ENCODE peak calls at places on chromosomes 3 and 15, in nine cellular contexts. One of them, this sample, is unnamed. For H3K4me1, the result is how much of the 10 kb centered on the place peaks cover.

GRCh38 chr3:16203671-16204629 is 29.5 kb downstream of the GALNT15 start:
- DNase-seq in uterus: no peak
- DNase-seq in body of pancreas: no peak
- DNase-seq in CD8-positive, alpha-beta T cell: no peak
- DNase-seq in stomach: no peak
- DNase-seq in right atrium auricular region: no peak
- DNase-seq in GM23248: no peak
- DNase-seq in SK-N-SH: no peak
- DNase-seq in Peyer's patch: no peak
- DNase-seq in this sample: no peak

GRCh38 chr15:61195116-61196002 is 33.7 kb downstream of the RORA start:
- DNase-seq in uterus: no peak
- DNase-seq in body of pancreas: peak
- DNase-seq in CD8-positive, alpha-beta T cell: no peak
- DNase-seq in stomach: no peak
- DNase-seq in right atrium auricular region: no peak
- DNase-seq in GM23248: peak
- DNase-seq in SK-N-SH: peak
- DNase-seq in Peyer's patch: no peak
- DNase-seq in this sample: no peak

GRCh38 chr15:92930776-92931175 is 30.7 kb downstream of the CHD2 start:
- DNase-seq in uterus: no peak
- DNase-seq in body of pancreas: no peak
- DNase-seq in CD8-positive, alpha-beta T cell: no peak
- DNase-seq in stomach: no peak
- DNase-seq in right atrium auricular region: no peak
- DNase-seq in GM23248: peak
- DNase-seq in SK-N-SH: no peak
- DNase-seq in Peyer's patch: no peak
- DNase-seq in this sample: peak

GRCh38 chr3:128112406-128112968 is 11.1 kb downstream of the RUVBL1 start:
- DNase-seq in uterus: no peak
- DNase-seq in body of pancreas: no peak
- DNase-seq in CD8-positive, alpha-beta T cell: peak
- DNase-seq in stomach: no peak
- DNase-seq in right atrium auricular region: no peak
- DNase-seq in GM23248: peak
- DNase-seq in SK-N-SH: peak
- DNase-seq in Peyer's patch: no peak
- DNase-seq in this sample: no peak

GRCh38 chr3:195212749-195213085 is 58.2 kb downstream of the XXYLT1 start:
- DNase-seq in uterus: peak
- DNase-seq in body of pancreas: no peak
- DNase-seq in CD8-positive, alpha-beta T cell: no peak
- DNase-seq in stomach: no peak
- DNase-seq in right atrium auricular region: no peak
- DNase-seq in GM23248: no peak
- DNase-seq in SK-N-SH: no peak
- DNase-seq in Peyer's patch: no peak
- DNase-seq in this sample: no peak

GRCh38 chr15:67779160-67780111 is 45.9 kb upstream of the SKOR1 start:
- DNase-seq in uterus: no peak
- DNase-seq in body of pancreas: peak
- DNase-seq in CD8-positive, alpha-beta T cell: no peak
- DNase-seq in stomach: no peak
- DNase-seq in right atrium auricular region: no peak
- DNase-seq in GM23248: no peak
- DNase-seq in SK-N-SH: no peak
- DNase-seq in Peyer's patch: no peak
- DNase-seq in this sample: no peak

GRCh38 chr3:139480585-139480984 is 4.3 kb upstream of the RBP2 start:
- DNase-seq in uterus: no peak
- DNase-seq in body of pancreas: peak
- DNase-seq in CD8-positive, alpha-beta T cell: no peak
- DNase-seq in stomach: no peak
- DNase-seq in right atrium auricular region: no peak
- DNase-seq in GM23248: no peak
- DNase-seq in SK-N-SH: no peak
- DNase-seq in Peyer's patch: no peak
- DNase-seq in this sample: no peak

GRCh38 chr3:189995129-189995528 is 125.6 kb downstream of the P3H2 start:
- DNase-seq in uterus: no peak
- DNase-seq in body of pancreas: no peak
- DNase-seq in CD8-positive, alpha-beta T cell: no peak
- DNase-seq in stomach: no peak
- DNase-seq in right atrium auricular region: no peak
- DNase-seq in GM23248: no peak
- DNase-seq in SK-N-SH: no peak
- DNase-seq in Peyer's patch: no peak
- DNase-seq in this sample: no peak

GRCh38 chr3:118501152-118501551 is 533.5 kb downstream of the IGSF11 start:
- DNase-seq in uterus: no peak
- DNase-seq in body of pancreas: peak
- DNase-seq in CD8-positive, alpha-beta T cell: no peak
- DNase-seq in stomach: peak
- DNase-seq in right atrium auricular region: no peak
- DNase-seq in GM23248: no peak
- DNase-seq in SK-N-SH: peak
- DNase-seq in Peyer's patch: no peak
- DNase-seq in this sample: no peak

GRCh38 chr3:129226374-129226773 is 23.0 kb upstream of the COPG1 start:
- DNase-seq in uterus: peak
- DNase-seq in body of pancreas: peak
- DNase-seq in CD8-positive, alpha-beta T cell: no peak
- DNase-seq in stomach: peak
- DNase-seq in right atrium auricular region: peak
- DNase-seq in GM23248: peak
- DNase-seq in SK-N-SH: peak
- DNase-seq in Peyer's patch: no peak
- DNase-seq in this sample: peak

GRCh38 chr15:57566840-57567239 is 24.9 kb upstream of the MYZAP start:
- DNase-seq in uterus: no peak
- DNase-seq in body of pancreas: peak
- DNase-seq in CD8-positive, alpha-beta T cell: no peak
- DNase-seq in stomach: peak
- DNase-seq in right atrium auricular region: no peak
- DNase-seq in GM23248: peak
- DNase-seq in SK-N-SH: no peak
- DNase-seq in Peyer's patch: peak
- DNase-seq in this sample: no peak

GRCh38 chr3:134846943-134847342 is 51.9 kb downstream of the EPHB1 start:
- DNase-seq in uterus: peak
- DNase-seq in body of pancreas: peak
- DNase-seq in CD8-positive, alpha-beta T cell: no peak
- DNase-seq in stomach: no peak
- DNase-seq in right atrium auricular region: no peak
- DNase-seq in GM23248: peak
- DNase-seq in SK-N-SH: no peak
- DNase-seq in Peyer's patch: no peak
- DNase-seq in this sample: no peak

GRCh38 chr3:193963808-193964516 is 172.0 kb upstream of the HES1 start:
- DNase-seq in uterus: no peak
- DNase-seq in body of pancreas: no peak
- DNase-seq in CD8-positive, alpha-beta T cell: no peak
- DNase-seq in stomach: no peak
- DNase-seq in right atrium auricular region: no peak
- DNase-seq in GM23248: no peak
- DNase-seq in SK-N-SH: no peak
- DNase-seq in Peyer's patch: no peak
- DNase-seq in this sample: no peak

GRCh38 chr15:77844798-77845446 is 212.2 kb upstream of the LINGO1 start:
- DNase-seq in uterus: no peak
- DNase-seq in body of pancreas: no peak
- DNase-seq in CD8-positive, alpha-beta T cell: no peak
- DNase-seq in stomach: no peak
- DNase-seq in right atrium auricular region: no peak
- DNase-seq in GM23248: no peak
- DNase-seq in SK-N-SH: no peak
- DNase-seq in Peyer's patch: peak
- DNase-seq in this sample: no peak

DNA sequence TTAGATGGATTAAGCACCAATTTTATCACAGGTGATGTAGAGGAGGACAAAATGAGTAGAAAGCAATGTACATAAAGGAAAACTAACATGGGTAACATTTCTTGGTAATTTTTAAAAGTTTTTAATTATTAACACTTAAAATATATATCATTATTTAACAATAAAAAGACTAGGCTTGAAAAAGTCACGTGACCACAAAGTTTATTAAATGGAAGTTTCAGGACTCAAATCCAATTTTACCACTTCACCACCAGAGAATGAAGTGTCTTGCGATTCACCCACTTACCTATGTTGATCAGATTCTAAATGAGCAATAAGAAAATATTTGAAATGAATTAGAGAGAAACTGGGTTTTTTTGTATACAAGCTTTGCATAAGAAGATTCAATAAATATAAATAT is 721.3 kb downstream of the GBE1 start:
- DNase-seq in uterus: no peak
- DNase-seq in body of pancreas: no peak
- DNase-seq in CD8-positive, alpha-beta T cell: no peak
- DNase-seq in stomach: no peak
- DNase-seq in right atrium auricular region: no peak
- DNase-seq in GM23248: no peak
- DNase-seq in SK-N-SH: no peak
- DNase-seq in Peyer's patch: no peak
- DNase-seq in this sample: no peak
- H3K4me1 ChIP-seq in uterus: under half
- H3K4me1 ChIP-seq in body of pancreas: under half
- H3K4me1 ChIP-seq in CD8-positive, alpha-beta T cell: under half
- H3K4me1 ChIP-seq in stomach: under half
- H3K4me1 ChIP-seq in right atrium auricular region: under half
- H3K4me1 ChIP-seq in GM23248: under half
- H3K4me1 ChIP-seq in SK-N-SH: under half
- H3K4me1 ChIP-seq in Peyer's patch: under half
- H3K4me1 ChIP-seq in this sample: under half

DNA sequence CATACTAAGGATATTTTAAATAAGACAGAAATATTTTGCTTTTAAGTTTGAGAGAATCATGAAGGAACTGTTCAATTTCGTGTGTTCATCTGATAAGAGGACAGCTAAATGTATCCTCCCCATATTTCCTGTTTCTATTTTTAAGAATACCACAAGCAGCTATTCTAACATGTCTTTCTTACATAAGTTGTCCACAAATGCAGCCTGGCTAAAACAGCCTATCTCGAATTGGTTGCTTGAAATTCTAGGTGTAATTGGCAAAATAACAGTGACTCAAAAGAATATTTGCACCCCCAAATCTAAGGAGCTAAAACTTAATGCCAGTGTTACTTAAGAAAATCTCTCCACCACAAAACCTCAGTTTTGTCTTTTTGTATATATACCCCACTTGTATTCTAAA is 35.0 kb downstream of the BTLA start:
- DNase-seq in uterus: no peak
- DNase-seq in body of pancreas: no peak
- DNase-seq in CD8-positive, alpha-beta T cell: no peak
- DNase-seq in stomach: no peak
- DNase-seq in right atrium auricular region: no peak
- DNase-seq in GM23248: no peak
- DNase-seq in SK-N-SH: no peak
- DNase-seq in Peyer's patch: no peak
- DNase-seq in this sample: no peak
- H3K4me3 ChIP-seq in uterus: no peak
- H3K4me3 ChIP-seq in body of pancreas: no peak
- H3K4me3 ChIP-seq in CD8-positive, alpha-beta T cell: peak
- H3K4me3 ChIP-seq in stomach: no peak
- H3K4me3 ChIP-seq in right atrium auricular region: no peak
- H3K4me3 ChIP-seq in GM23248: no peak
- H3K4me3 ChIP-seq in SK-N-SH: no peak
- H3K4me3 ChIP-seq in Peyer's patch: no peak
- H3K4me3 ChIP-seq in this sample: no peak

GRCh38 chr15:63392355-63393009 is 10.8 kb upstream of the CA12 start:
- DNase-seq in uterus: no peak
- DNase-seq in body of pancreas: peak
- DNase-seq in CD8-positive, alpha-beta T cell: no peak
- DNase-seq in stomach: no peak
- DNase-seq in right atrium auricular region: no peak
- DNase-seq in GM23248: no peak
- DNase-seq in SK-N-SH: no peak
- DNase-seq in Peyer's patch: no peak
- DNase-seq in this sample: no peak

GRCh38 chr15:63398456-63398855 is 16.8 kb upstream of the CA12 start:
- DNase-seq in uterus: no peak
- DNase-seq in body of pancreas: no peak
- DNase-seq in CD8-positive, alpha-beta T cell: no peak
- DNase-seq in stomach: no peak
- DNase-seq in right atrium auricular region: no peak
- DNase-seq in GM23248: no peak
- DNase-seq in SK-N-SH: no peak
- DNase-seq in Peyer's patch: no peak
- DNase-seq in this sample: no peak

GRCh38 chr15:63396546-63396939 is 14.9 kb upstream of the CA12 start:
- DNase-seq in uterus: no peak
- DNase-seq in body of pancreas: peak
- DNase-seq in CD8-positive, alpha-beta T cell: no peak
- DNase-seq in stomach: no peak
- DNase-seq in right atrium auricular region: no peak
- DNase-seq in GM23248: no peak
- DNase-seq in SK-N-SH: no peak
- DNase-seq in Peyer's patch: no peak
- DNase-seq in this sample: no peak

GRCh38 chr15:63391669-63392354 is 10.2 kb upstream of the CA12 start:
- DNase-seq in uterus: no peak
- DNase-seq in body of pancreas: no peak
- DNase-seq in CD8-positive, alpha-beta T cell: no peak
- DNase-seq in stomach: no peak
- DNase-seq in right atrium auricular region: no peak
- DNase-seq in GM23248: no peak
- DNase-seq in SK-N-SH: no peak
- DNase-seq in Peyer's patch: no peak
- DNase-seq in this sample: no peak

GRCh38 chr15:63395730-63396545 is 14.3 kb upstream of the CA12 start:
- DNase-seq in uterus: no peak
- DNase-seq in body of pancreas: no peak
- DNase-seq in CD8-positive, alpha-beta T cell: no peak
- DNase-seq in stomach: no peak
- DNase-seq in right atrium auricular region: no peak
- DNase-seq in GM23248: no peak
- DNase-seq in SK-N-SH: no peak
- DNase-seq in Peyer's patch: no peak
- DNase-seq in this sample: no peak
- H3K27ac ChIP-seq in uterus: no peak
- H3K27ac ChIP-seq in body of pancreas: peak
- H3K27ac ChIP-seq in CD8-positive, alpha-beta T cell: no peak
- H3K27ac ChIP-seq in stomach: no peak
- H3K27ac ChIP-seq in right atrium auricular region: no peak
- H3K27ac ChIP-seq in GM23248: no peak
- H3K27ac ChIP-seq in SK-N-SH: no peak
- H3K27ac ChIP-seq in Peyer's patch: no peak
- H3K27ac ChIP-seq in this sample: no peak

DNA sequence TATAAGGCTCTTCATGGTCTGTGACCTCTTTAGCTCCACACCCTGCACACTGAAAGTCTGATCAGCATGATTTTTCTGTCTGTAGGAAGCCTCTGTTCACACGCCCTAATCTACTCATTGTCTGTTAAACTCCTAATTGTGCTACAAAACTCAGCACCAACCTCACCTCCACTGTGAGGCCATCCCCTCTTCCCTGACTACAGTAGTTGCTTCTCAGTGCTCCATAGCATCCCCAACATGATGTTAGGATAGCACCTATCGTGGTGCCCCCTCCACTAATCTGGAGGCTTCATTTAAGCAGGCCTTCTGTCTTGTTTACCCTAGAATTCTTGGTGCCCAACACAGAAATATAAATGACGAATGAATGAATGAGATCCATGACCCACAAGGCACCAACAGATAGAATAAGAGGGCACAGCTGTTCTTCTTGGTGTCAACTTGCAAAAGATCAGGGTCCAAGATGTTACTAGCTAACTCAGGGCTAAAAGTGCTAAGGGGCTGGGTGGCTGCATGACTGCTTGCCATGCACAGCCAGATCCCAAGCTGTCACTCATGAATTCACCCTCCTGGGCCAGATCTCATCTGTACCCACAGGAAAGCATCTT is 55.2 kb upstream of the HEG1 start:
- DNase-seq in uterus: no peak
- DNase-seq in body of pancreas: no peak
- DNase-seq in CD8-positive, alpha-beta T cell: no peak
- DNase-seq in stomach: no peak
- DNase-seq in right atrium auricular region: no peak
- DNase-seq in GM23248: no peak
- DNase-seq in SK-N-SH: no peak
- DNase-seq in Peyer's patch: no peak
- DNase-seq in this sample: no peak
- H3K4me1 ChIP-seq in uterus: under half
- H3K4me1 ChIP-seq in body of pancreas: under half
- H3K4me1 ChIP-seq in CD8-positive, alpha-beta T cell: under half
- H3K4me1 ChIP-seq in stomach: under half
- H3K4me1 ChIP-seq in right atrium auricular region: under half
- H3K4me1 ChIP-seq in GM23248: half or more
- H3K4me1 ChIP-seq in SK-N-SH: under half
- H3K4me1 ChIP-seq in Peyer's patch: under half
- H3K4me1 ChIP-seq in this sample: under half

This sample was measured in gastrocnemius medialis.